ENCODE peak calls at places on chromosomes 12 and 14, in four cellular contexts. C is GM12878, N is K562, X is HepG2. S is an unnamed sample.

GRCh38 chr14:88613552-88614010 is 50.7 kb downstream of the ZC3H14 start:
- DNase-seq in C (no peak), N (no peak), X (peak; percentile 86), S (no peak)

GRCh38 chr14:25537846-25538455 is 488.0 kb upstream of the STXBP6 start:
- DNase-seq in C (no peak), N (peak; percentile 29), X (peak; percentile 52), S (peak; percentile 75)

GRCh38 chr14:23114669-23115491 is 4.2 kb downstream of the CEBPE start:
- DNase-seq in C (no peak), N (no peak), X (peak; percentile 52), S (no peak)

GRCh38 chr12:125050446-125050845 is 14.8 kb upstream of the AACS start:
- DNase-seq in C (no peak), N (no peak), X (no peak), S (no peak)

GRCh38 chr12:52945389-52946232 is 3.3 kb upstream of the KRT18 start:
- DNase-seq in C (no peak), N (peak; percentile 16), X (peak; percentile 92), S (peak; percentile 80)

GRCh38 chr12:481422-481821 is 21.7 kb downstream of the B4GALNT3 start:
- DNase-seq in C (no peak), N (no peak), X (peak; percentile 24), S (no peak)

GRCh38 chr14:65958664-65959562 is 527.3 kb upstream of the CCDC196 start:
- DNase-seq in C (no peak), N (peak; percentile 26), X (peak; percentile 16), S (no peak)

GRCh38 chr14:73833024-73833423 is 18.6 kb upstream of the PTGR2 start:
- DNase-seq in C (no peak), N (no peak), X (no peak), S (no peak)

GRCh38 chr14:24595046-24595808 is 14.3 kb downstream of the GZMH start:
- DNase-seq in C (no peak), N (no peak), X (no peak), S (no peak)

GRCh38 chr12:106094304-106094703 is 44.5 kb downstream of the NUAK1 start:
- DNase-seq in C (no peak), N (no peak), X (peak; percentile 71), S (no peak)

GRCh38 chr14:59268011-59268410 is 79.5 kb downstream of the DAAM1 start:
- DNase-seq in C (no peak), N (no peak), X (no peak), S (no peak)

GRCh38 chr12:107992016-107992415 is 137.1 kb upstream of the WSCD2 start:
- DNase-seq in C (no peak), N (no peak), X (no peak), S (no peak)

GRCh38 chr14:20415723-20416622 is 2.7 kb upstream of the TEP1 start:
- DNase-seq in C (peak; percentile 49), N (peak; percentile 28), X (peak; percentile 69), S (no peak)

GRCh38 chr12:114562654-114563053 is 121.3 kb downstream of the TBX3 start:
- DNase-seq in C (no peak), N (no peak), X (no peak), S (peak; percentile 45)

GRCh38 chr14:99728981-99729451 is 44.9 kb downstream of the CYP46A1 start:
- DNase-seq in C (no peak), N (no peak), X (no peak), S (peak; percentile 6)

DNA sequence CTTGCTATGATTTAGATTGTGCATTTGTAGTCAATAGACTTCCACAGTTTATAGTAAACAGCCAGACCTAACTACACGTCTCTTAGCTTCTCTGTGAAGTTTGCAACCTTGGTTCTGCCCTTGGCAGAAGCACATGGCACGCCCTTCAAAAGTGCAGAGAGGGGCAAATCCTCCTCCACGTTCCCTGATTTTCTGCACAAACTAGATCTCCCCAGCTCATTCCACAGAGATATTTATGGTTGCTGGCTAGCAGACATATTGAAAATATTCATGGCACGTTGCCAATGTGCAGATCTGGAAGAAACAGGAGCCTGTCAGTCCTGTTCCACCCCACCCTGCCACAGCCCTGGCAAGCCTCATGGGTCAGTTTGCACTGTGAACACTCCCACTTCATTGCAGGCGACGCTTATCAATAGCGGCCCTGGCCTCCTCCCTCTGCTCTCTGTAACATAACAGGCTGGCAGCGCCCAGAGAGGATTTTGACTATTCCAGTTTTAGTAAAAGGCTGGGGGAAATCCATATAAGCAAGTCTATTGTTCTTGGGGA is 6.5 kb upstream of the LGALS3 start:
- DNase-seq in C (no peak), N (peak; percentile 54), X (peak; percentile 34), S (no peak)
- TF ChIP-seq CREB1 in C (no peak), N (no peak), X (no peak), S (no peak)

GRCh38 chr14:81385824-81386223 is 14.3 kb downstream of the STON2 start:
- DNase-seq in C (no peak), N (no peak), X (no peak), S (no peak)
- TF ChIP-seq NR2C2 in C (no peak), N (no peak), X (no peak), S (no peak)

DNA sequence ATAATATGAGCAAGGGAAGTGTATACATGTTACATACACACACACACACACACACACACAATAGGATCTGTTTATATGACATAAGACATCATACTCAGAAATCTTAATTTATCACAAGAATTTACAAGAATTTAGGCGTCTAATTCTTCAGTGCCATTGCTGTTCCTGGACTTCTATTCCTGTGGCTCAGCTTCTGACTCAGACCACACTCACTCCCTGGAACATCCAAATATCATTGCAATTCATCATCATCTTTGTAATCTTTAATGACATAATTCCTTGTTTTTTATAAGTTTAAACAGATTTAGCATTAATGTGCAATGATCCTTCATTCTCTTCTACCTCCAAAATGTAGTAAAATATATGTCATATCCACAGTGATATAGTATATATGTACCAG is 544.2 kb downstream of the FOXG1 start:
- DNase-seq in C (no peak), N (no peak), X (no peak), S (no peak)
- TF ChIP-seq CREB1 in C (no peak), N (no peak), X (no peak), S (no peak)

GRCh38 chr12:34119366-34119765 is 97.1 kb downstream of the ALG10 start:
- DNase-seq in C (no peak), N (no peak), X (no peak), S (no peak)
- TF ChIP-seq NR2C2 in C (no peak), N (no peak), X (no peak), S (no peak)

GRCh38 chr12:4036872-4037271 is 163.7 kb upstream of the PARP11 start:
- DNase-seq in C (no peak), N (no peak), X (no peak), S (no peak)
- TF ChIP-seq CREB1 in C (no peak), N (no peak), X (no peak), S (no peak)

GRCh38 chr12:109212460-109213115 is 96.2 kb downstream of the ACACB start:
- DNase-seq in C (no peak), N (no peak), X (no peak), S (no peak)

GRCh38 chr12:109214131-109214530 is 95.0 kb downstream of the FOXN4 start:
- DNase-seq in C (no peak), N (no peak), X (no peak), S (no peak)

GRCh38 chr12:109203480-109203879 is 87.1 kb downstream of the ACACB start:
- DNase-seq in C (no peak), N (no peak), X (no peak), S (no peak)

GRCh38 chr12:109209082-109209481 is 92.7 kb downstream of the ACACB start:
- DNase-seq in C (no peak), N (no peak), X (no peak), S (no peak)
- TF ChIP-seq NR2C2 in C (no peak), N (no peak), X (no peak), S (no peak)

DNA sequence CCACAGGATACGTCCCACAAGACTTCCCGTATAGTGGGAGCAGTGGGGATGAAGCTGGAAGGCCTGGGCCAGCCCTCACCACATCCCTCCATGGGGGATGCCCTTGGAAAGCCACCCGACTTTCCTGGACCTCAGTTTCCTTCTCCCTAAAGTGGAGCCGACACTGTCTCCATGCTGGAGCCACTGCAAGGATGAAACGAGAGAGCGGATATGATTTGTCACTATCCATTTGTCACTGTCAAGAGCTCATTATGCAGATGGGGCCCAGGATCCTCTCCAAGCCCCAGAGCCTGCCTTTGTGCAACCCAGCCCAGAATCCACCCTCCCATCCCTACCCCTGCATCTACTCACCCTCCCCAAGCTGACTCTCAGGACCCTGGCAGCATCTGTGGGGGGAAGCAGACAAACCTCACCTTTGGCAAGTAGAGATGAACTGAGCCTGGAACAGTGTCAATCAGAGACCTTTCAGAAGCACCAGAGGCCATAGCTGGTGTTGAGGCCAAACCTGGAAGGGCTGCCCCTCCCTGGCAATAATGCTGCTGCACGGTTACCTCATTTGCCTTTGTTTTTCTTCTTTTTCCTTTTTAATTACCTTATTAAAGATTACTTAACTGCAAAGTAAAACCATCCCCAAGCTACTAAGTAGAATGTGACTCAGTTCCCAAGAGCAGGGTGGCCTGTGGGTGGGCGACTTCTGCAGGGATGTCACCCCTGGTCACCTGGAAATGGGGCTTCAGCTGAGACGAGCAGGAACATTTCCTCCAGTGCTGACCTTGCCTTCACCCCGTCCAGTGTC is 287.8 kb upstream of the RTL1 start:
- DNase-seq in C (no peak), N (no peak), X (no peak), S (no peak)
- TF ChIP-seq CREB1 in C (no peak), N (no peak), X (no peak), S (no peak)

DNA sequence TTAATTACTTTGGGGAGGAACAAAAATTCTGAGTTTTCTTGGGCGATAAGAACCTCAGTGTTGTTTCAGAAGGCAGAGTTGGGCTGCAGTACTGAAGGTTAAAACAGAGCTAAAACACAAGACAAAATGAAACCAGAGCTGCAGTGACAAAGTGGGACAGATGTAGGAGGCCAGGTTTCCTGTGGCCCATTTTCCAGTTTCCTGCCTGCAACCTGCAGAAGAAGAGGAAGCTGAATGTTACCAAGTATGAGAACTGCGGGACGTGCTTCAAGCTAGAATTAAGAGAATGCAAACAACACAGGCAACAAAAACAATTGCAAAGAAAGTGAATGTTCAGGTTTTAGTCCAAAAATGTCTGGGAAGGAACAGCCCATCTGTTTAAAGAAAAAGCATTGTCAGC is 17.8 kb downstream of the ELK3 start:
- DNase-seq in C (no peak), N (no peak), X (no peak), S (no peak)
- TF ChIP-seq NR2C2 in C (no peak), N (no peak), X (no peak), S (no peak)

GRCh38 chr12:47753021-47754001 is 5.4 kb downstream of the RAPGEF3 start:
- DNase-seq in C (no peak), N (no peak), X (no peak), S (peak; percentile 53)
- TF ChIP-seq CREB1 in C (no peak), N (no peak), X (no peak), S (no peak)

S was measured in WTC11.